ENCODE peak calls at places on chromosomes 16 and 17, in seven cellular contexts. E, S, G, V, C, B and F are unnamed samples.

GRCh38 chr17:80264048-80264792 is 3.6 kb downstream of the RNF213 start:
- DNase-seq in V (no peak), E (no peak), B (peak; percentile 15), S (no peak), G (no peak), C (no peak), F (no peak)

GRCh38 chr16:23119570-23119969 is 29.7 kb downstream of the USP31 start:
- DNase-seq in G (no peak), V (no peak), S (peak; percentile 59), E (no peak), C (no peak), B (no peak), F (no peak)

GRCh38 chr16:56866955-56867830 is 2.2 kb downstream of the SLC12A3 start:
- DNase-seq in B (peak; percentile 65), E (peak; percentile 65), V (no peak), G (no peak), C (no peak), S (peak; percentile 52), F (no peak)

GRCh38 chr17:77512062-77512946 is 371.5 kb downstream of the SEC14L1 start:
- DNase-seq in C (no peak), V (peak; percentile 14), E (no peak), S (no peak), G (no peak), B (no peak), F (no peak)

GRCh38 chr17:51238253-51238887 is 21.5 kb downstream of the MBTD1 start:
- DNase-seq in E (no peak), B (no peak), V (no peak), S (no peak), G (no peak), C (no peak), F (no peak)

GRCh38 chr16:77816293-77816692 is 27.9 kb downstream of the VAT1L start:
- DNase-seq in S (no peak), C (no peak), V (no peak), G (no peak), B (no peak), E (no peak), F (no peak)

GRCh38 chr17:3754458-3755334 is 31.0 kb downstream of the HASPIN start:
- DNase-seq in S (peak; percentile 95), V (peak; percentile 95), B (peak; percentile 30), G (no peak), C (no peak), E (peak; percentile 93), F (peak; percentile 98)

GRCh38 chr17:45756266-45756989 is 27.7 kb upstream of the CRHR1 start:
- DNase-seq in G (no peak), S (no peak), E (no peak), B (no peak), C (no peak), V (no peak), F (no peak)

GRCh38 chr16:2810651-2811050 is 6.4 kb upstream of the PRSS21 start:
- DNase-seq in E (no peak), B (no peak), G (no peak), V (peak; percentile 28), S (no peak), C (no peak), F (no peak)

GRCh38 chr17:39737761-39738567 is at the start of gene GRB7:
- DNase-seq in V (peak; percentile 91), C (no peak), E (peak; percentile 73), B (peak; percentile 75), G (no peak), S (peak; percentile 95), F (peak; percentile 91)

GRCh38 chr16:35881654-35882053 is 2422.2 kb downstream of the TP53TG3F start:
- DNase-seq in G (no peak), S (no peak), V (no peak), E (no peak), B (no peak), C (no peak), F (no peak)
- H3K27ac ChIP-seq in G (no peak overlapping the region), S (no peak overlapping the region), V (no peak overlapping the region), E (no peak overlapping the region), B (no peak overlapping the region), C (no peak overlapping the region), F (no peak overlapping the region)

GRCh38 chr17:56809106-56809819 is 24.5 kb downstream of the C17orf67 start:
- DNase-seq in B (no peak), E (no peak), V (no peak), G (no peak), C (no peak), S (no peak), F (no peak)
- TF ChIP-seq CTCF in B (no peak), E (no peak), V (no peak), G (no peak), C (no peak), S (no peak), F (no peak)

GRCh38 chr16:81684242-81684837 is 94.8 kb upstream of the PLCG2 start:
- DNase-seq in B (no peak), V (no peak), G (no peak), E (no peak), S (no peak), C (no peak), F (no peak)
- H3K27ac ChIP-seq in B (no peak overlapping the region), V (no peak overlapping the region), G (no peak overlapping the region), E (no peak overlapping the region), S (peak overlapping the region; percentile 9), C (no peak overlapping the region), F (no peak overlapping the region)

GRCh38 chr16:67992661-67993206 is 6.5 kb downstream of the DPEP2 start:
- DNase-seq in C (no peak), S (no peak), G (no peak), E (no peak), B (no peak), V (no peak), F (no peak)
- TF ChIP-seq CTCF in C (no peak), S (no peak), G (no peak), E (no peak), B (no peak), V (no peak), F (no peak)

GRCh38 chr16:67989322-67990017 is 9.2 kb upstream of the DPEP3 start:
- DNase-seq in B (no peak), E (no peak), C (no peak), S (no peak), G (no peak), V (no peak), F (no peak)

GRCh38 chr16:67988675-67989074 is 8.4 kb upstream of the DPEP3 start:
- DNase-seq in S (no peak), E (no peak), C (no peak), B (no peak), G (no peak), V (no peak), F (no peak)

GRCh38 chr16:67995423-67995822 is 3.9 kb downstream of the DPEP2 start:
- DNase-seq in C (no peak), G (no peak), V (no peak), E (no peak), S (no peak), B (no peak), F (no peak)

GRCh38 chr16:67990018-67990386 is 9.3 kb downstream of the DPEP2 start:
- DNase-seq in C (no peak), G (no peak), V (no peak), B (no peak), S (no peak), E (no peak), F (no peak)

GRCh38 chr16:67993207-67994036 is 5.9 kb downstream of the DPEP2 start:
- DNase-seq in E (peak; percentile 66), C (peak; percentile 54), B (peak; percentile 79), G (peak; percentile 34), V (peak; percentile 68), S (peak; percentile 72), F (peak; percentile 61)
- H3K27ac ChIP-seq in E (no peak overlapping the region), C (peak overlapping the region; percentile 57), B (no peak overlapping the region), G (peak overlapping the region; percentile 71), V (no peak overlapping the region), S (peak overlapping the region; percentile 53), F (no peak overlapping the region)